ENCODE peak calls at places on chromosomes 5 and 9, in six cellular contexts. I, G, K, D, X and C are unnamed samples.

GRCh38 chr9:126533911-126534300 is 79.8 kb upstream of the LMX1B start:
- DNase-seq in D (peak; percentile 47), G (no peak), X (no peak), K (no peak), I (no peak), C (no peak)

GRCh38 chr5:56415356-56415765 is 182.2 kb upstream of the ANKRD55 start:
- DNase-seq in I (no peak), D (no peak), G (no peak), X (no peak), K (no peak), C (no peak)

GRCh38 chr5:72599519-72600400 is 92.5 kb upstream of the ZNF366 start:
- DNase-seq in I (no peak), G (no peak), X (no peak), K (no peak), D (no peak), C (no peak)

GRCh38 chr5:136075339-136075885 is 46.6 kb downstream of the TGFBI start:
- DNase-seq in K (no peak), X (no peak), D (no peak), I (no peak), G (no peak), C (no peak)

GRCh38 chr9:129720865-129721545 is 31.8 kb downstream of the PTGES start:
- DNase-seq in X (no peak), K (no peak), I (no peak), D (no peak), G (no peak), C (peak; percentile 47)

GRCh38 chr9:76655970-76656369 is 108.3 kb upstream of the PCA3 start:
- DNase-seq in D (no peak), K (no peak), I (no peak), G (no peak), X (no peak), C (no peak)

GRCh38 chr5:53419247-53419646 is 61.2 kb upstream of the FST start:
- DNase-seq in D (no peak), K (no peak), X (no peak), G (no peak), I (no peak), C (no peak)

GRCh38 chr9:136750526-136750925 is 2.2 kb upstream of the LCN6 start:
- DNase-seq in K (no peak), G (no peak), X (no peak), I (no peak), D (no peak), C (no peak)

GRCh38 chr9:131480258-131480657 is 22.5 kb upstream of the POMT1 start:
- DNase-seq in K (no peak), G (no peak), X (no peak), D (no peak), I (no peak), C (no peak)

GRCh38 chr5:77316871-77317661 is 106.6 kb downstream of the PDE8B start:
- DNase-seq in I (no peak), D (no peak), X (no peak), K (no peak), G (no peak), C (no peak)

GRCh38 chr9:131045300-131046092 is 36.5 kb downstream of the LAMC3 start:
- DNase-seq in D (no peak), K (no peak), G (no peak), X (no peak), I (no peak), C (no peak)

GRCh38 chr9:114046876-114047275 is 31.2 kb downstream of the AMBP start:
- DNase-seq in D (no peak), G (no peak), X (no peak), K (no peak), I (no peak), C (no peak)

GRCh38 chr5:168681556-168682183 is 102.5 kb upstream of the PANK3 start:
- DNase-seq in D (no peak), X (no peak), G (no peak), I (no peak), K (no peak), C (no peak)

GRCh38 chr5:77138981-77139380 is 51.9 kb upstream of the ZBED3 start:
- DNase-seq in I (no peak), D (no peak), G (no peak), X (no peak), K (peak; percentile 67), C (no peak)

GRCh38 chr5:76849767-76850291 is at the start of gene S100Z:
- DNase-seq in D (no peak), I (no peak), X (no peak), K (no peak), G (no peak), C (no peak)

GRCh38 chr5:73591698-73592501 is 26.4 kb downstream of the UTP15 start:
- DNase-seq in D (no peak), K (peak; percentile 34), I (no peak), G (no peak), X (no peak), C (no peak)

GRCh38 chr5:59786271-59786805 is 107.2 kb downstream of the PDE4D start:
- DNase-seq in I (no peak), X (no peak), D (no peak), G (no peak), K (no peak), C (no peak)

GRCh38 chr9:93185261-93186150 is 1.6 kb downstream of the WNK2 start:
- DNase-seq in D (no peak), I (no peak), X (no peak), G (no peak), K (no peak), C (no peak)

GRCh38 chr5:67773439-67773988 is 442.0 kb upstream of the PIK3R1 start:
- DNase-seq in I (no peak), K (peak; percentile 12), G (no peak), D (no peak), X (no peak), C (no peak)

GRCh38 chr5:56440871-56441740 is 208.0 kb upstream of the ANKRD55 start:
- DNase-seq in K (peak; percentile 21), D (no peak), G (no peak), I (no peak), X (no peak), C (no peak)

GRCh38 chr9:114088571-114089170 is 10.4 kb downstream of the KIF12 start:
- DNase-seq in D (peak; percentile 41), K (no peak), G (no peak), I (no peak), X (no peak), C (no peak)

GRCh38 chr5:120293796-120294195 is 170.3 kb upstream of the PRR16 start:
- DNase-seq in I (no peak), K (no peak), D (no peak), G (no peak), X (no peak), C (no peak)

GRCh38 chr9:136122425-136123383 is 4.0 kb upstream of the TMEM250 start:
- DNase-seq in I (peak; percentile 75), G (peak; percentile 23), D (no peak), K (peak; percentile 48), X (peak; percentile 82), C (peak; percentile 92)

GRCh38 chr9:35603506-35603985 is 1.5 kb upstream of the TESK1 start:
- DNase-seq in G (no peak), K (peak; percentile 23), D (peak; percentile 85), X (peak; percentile 19), I (no peak), C (no peak)

GRCh38 chr5:10307206-10308148 is at the start of gene CMBL:
- DNase-seq in I (no peak), D (peak; percentile 80), K (peak; percentile 76), X (no peak), G (peak; percentile 73), C (peak; percentile 65)

GRCh38 chr9:93111371-93112115 is 15.5 kb downstream of the CARD19 start:
- DNase-seq in D (peak; percentile 74), I (no peak), G (no peak), X (no peak), K (no peak), C (no peak)

GRCh38 chr5:134174841-134175839 is 1.6 kb downstream of the SKP1 start:
- DNase-seq in K (no peak), G (no peak), I (no peak), D (no peak), X (no peak), C (no peak)

GRCh38 chr9:94603259-94603776 is 9.7 kb upstream of the FBP2 start:
- DNase-seq in X (peak; percentile 84), G (peak; percentile 49), D (peak; percentile 87), K (peak; percentile 59), I (peak; percentile 34), C (peak; percentile 77)

GRCh38 chr9:34072868-34073590 is 24.3 kb upstream of the UBAP2 start:
- DNase-seq in X (peak; percentile 14), K (no peak), I (no peak), D (peak; percentile 6), G (no peak), C (no peak)

GRCh38 chr5:149060325-149060724 is 2.5 kb downstream of the SH3TC2 start:
- DNase-seq in K (peak; percentile 49), G (peak; percentile 21), X (no peak), I (no peak), D (no peak), C (no peak)

GRCh38 chr9:98231770-98232478 is 23.5 kb downstream of the TBC1D2 start:
- DNase-seq in G (no peak), I (no peak), K (no peak), X (no peak), D (no peak), C (no peak)

GRCh38 chr5:144356489-144356888 is 185.8 kb downstream of the KCTD16 start:
- DNase-seq in D (no peak), X (no peak), G (no peak), I (no peak), K (peak; percentile 36), C (no peak)

GRCh38 chr5:150394103-150394502 is 18.6 kb downstream of the CD74 start:
- DNase-seq in G (no peak), I (no peak), X (no peak), D (no peak), K (no peak), C (no peak)

GRCh38 chr5:154813736-154814135 is 36.7 kb downstream of the FAXDC2 start:
- DNase-seq in X (no peak), D (no peak), K (no peak), I (no peak), G (no peak), C (no peak)

GRCh38 chr9:129435996-129436676 is 184.8 kb downstream of the C9orf50 start:
- DNase-seq in K (no peak), D (no peak), X (peak; percentile 55), G (no peak), I (no peak), C (no peak)

GRCh38 chr5:100890514-100891008 is 12.5 kb downstream of the ST8SIA4 start:
- DNase-seq in G (no peak), K (no peak), X (no peak), I (no peak), D (no peak), C (no peak)

GRCh38 chr9:70594546-70594945 is 180.1 kb upstream of the KLF9 start:
- DNase-seq in X (no peak), K (no peak), D (no peak), G (no peak), I (no peak), C (no peak)

GRCh38 chr9:5629312-5630037 is 568 bp downstream of the RIC1 start:
- DNase-seq in D (peak; percentile 87), K (no peak), X (peak; percentile 38), G (peak; percentile 69), I (no peak), C (peak; percentile 60)

GRCh38 chr5:63959177-63959982 is 2.9 kb downstream of the HTR1A start:
- DNase-seq in I (no peak), D (peak; percentile 46), K (no peak), X (peak; percentile 92), G (peak; percentile 0), C (peak; percentile 65)

GRCh38 chr5:138900281-138900965 is 25.3 kb upstream of the LRRTM2 start:
- DNase-seq in G (no peak), K (no peak), I (no peak), D (no peak), X (no peak), C (no peak)